ENCODE peak calls at places on chromosome 3, in five cellular contexts. H is spleen, J is A549, L is neural progenitor cell, P is neuronal stem cell. E is an unnamed sample.

GRCh38 chr3:31466866-31467265 is 65.9 kb upstream of the STT3B start:
- DNase-seq in H (no peak), J (no peak), L (no peak), P (no peak), E (no peak)

GRCh38 chr3:72972706-72973030 is 23.9 kb upstream of the PPP4R2 start:
- DNase-seq in H (no peak), J (no peak), L (no peak), P (no peak), E (no peak)

GRCh38 chr3:15116032-15116653 is 17.2 kb upstream of the RBSN start:
- DNase-seq in H (no peak), J (no peak), L (no peak), P (no peak), E (no peak)

GRCh38 chr3:56754753-56755365 is 46.9 kb downstream of the ARHGEF3 start:
- DNase-seq in H (peak; percentile 86), J (no peak), L (no peak), P (no peak), E (peak; percentile 63)

GRCh38 chr3:46479696-46480095 is 15.0 kb upstream of the LTF start:
- DNase-seq in H (no peak), J (no peak), L (no peak), P (no peak), E (no peak)

GRCh38 chr3:144866504-144866903 is 894.9 kb downstream of the DIPK2A start:
- DNase-seq in H (no peak), J (no peak), L (no peak), P (no peak), E (no peak)

GRCh38 chr3:47427866-47428265 is 47.0 kb downstream of the PTPN23 start:
- DNase-seq in H (no peak), J (no peak), L (no peak), P (no peak), E (no peak)

GRCh38 chr3:73804204-73804603 is 179.5 kb upstream of the PDZRN3 start:
- DNase-seq in H (no peak), J (no peak), L (no peak), P (no peak), E (no peak)

GRCh38 chr3:4821975-4822374 is 157.3 kb upstream of the BHLHE40 start:
- DNase-seq in H (peak; percentile 87), J (no peak), L (no peak), P (no peak), E (peak; percentile 79)

GRCh38 chr3:182045721-182046120 is 334.0 kb downstream of the SOX2 start:
- DNase-seq in H (no peak), J (no peak), L (no peak), P (no peak), E (no peak)

GRCh38 chr3:135896613-135897012 is 68.9 kb upstream of the PPP2R3A start:
- DNase-seq in H (no peak), J (no peak), L (no peak), P (no peak), E (no peak)

GRCh38 chr3:143216709-143217182 is 97.2 kb downstream of the CHST2 start:
- DNase-seq in H (no peak), J (no peak), L (no peak), P (no peak), E (no peak)

GRCh38 chr3:161305095-161305991 is 66.0 kb downstream of the SPTSSB start:
- DNase-seq in H (no peak), J (peak; percentile 17), L (peak; percentile 9), P (no peak), E (no peak)

DNA sequence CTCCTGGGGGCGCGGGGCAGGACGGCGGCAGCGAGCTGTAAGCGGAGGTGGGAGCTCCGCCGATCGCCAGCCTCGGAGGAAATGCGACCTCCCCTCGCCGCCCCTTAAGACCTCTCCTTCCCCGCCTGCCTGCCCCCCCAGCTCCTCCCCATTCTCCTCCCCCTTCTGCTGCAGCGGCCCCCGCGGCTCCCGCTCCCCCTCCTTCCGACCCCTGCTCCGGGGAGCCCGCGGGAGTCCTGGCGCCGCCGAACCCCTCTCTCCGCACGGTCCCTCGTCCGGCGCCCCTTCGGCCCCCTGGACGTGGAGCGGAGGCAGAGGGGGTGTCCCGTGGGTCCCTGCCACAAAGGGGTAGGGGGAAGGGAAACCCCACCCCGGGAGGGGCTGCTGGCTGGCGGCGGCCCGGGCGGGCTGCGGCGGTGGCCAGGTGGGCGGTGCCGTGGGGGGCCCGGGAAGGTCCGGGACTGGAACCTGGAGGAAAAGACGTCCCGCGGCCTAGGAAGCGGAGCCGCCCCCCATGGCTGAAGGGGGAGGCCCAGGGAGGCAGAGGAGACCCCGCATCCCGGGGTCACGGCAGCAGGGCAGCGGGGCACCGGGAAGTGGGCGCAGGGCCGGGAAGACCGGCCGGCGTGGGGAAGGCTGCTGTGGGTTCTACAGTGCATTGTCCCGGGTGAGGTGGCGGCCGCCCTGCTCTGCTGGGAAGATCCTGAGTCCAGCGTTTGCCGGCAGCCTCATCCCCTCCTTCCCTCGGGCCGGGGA is at the start of gene FSTL1:
- DNase-seq in H (peak; percentile 75), J (no peak), L (peak; percentile 91), P (peak; percentile 80), E (no peak)
- H3K4me1 ChIP-seq in H (peaks cover 13% of the 10 kb centered on the region), J (peaks cover 21% of the 10 kb centered on the region), L (peaks cover 26% of the 10 kb centered on the region), P (peaks cover 20% of the 10 kb centered on the region), E (no peaks in the 10 kb centered on the region)

GRCh38 chr3:171441381-171441780 is 18.8 kb downstream of the TNIK start:
- DNase-seq in H (no peak), J (no peak), L (no peak), P (no peak), E (no peak)
- H3K4me1 ChIP-seq in H (peaks cover 6% of the 10 kb centered on the region), J (no peaks in the 10 kb centered on the region), L (peaks cover 23% of the 10 kb centered on the region), P (peaks cover 6% of the 10 kb centered on the region), E (peaks cover 46% of the 10 kb centered on the region)

GRCh38 chr3:112128843-112129727 is 4.0 kb downstream of the GCSAM start:
- DNase-seq in H (peak; percentile 83), J (peak; percentile 3), L (peak; percentile 6), P (no peak), E (peak; percentile 79)

GRCh38 chr3:112129925-112130637 is 3.0 kb downstream of the GCSAM start:
- DNase-seq in H (no peak), J (no peak), L (no peak), P (no peak), E (no peak)

GRCh38 chr3:112126501-112126900 is 6.5 kb downstream of the GCSAM start:
- DNase-seq in H (no peak), J (no peak), L (peak; percentile 79), P (peak; percentile 20), E (no peak)

GRCh38 chr3:112124901-112125607 is 8.0 kb downstream of the GCSAM start:
- DNase-seq in H (no peak), J (no peak), L (no peak), P (no peak), E (no peak)

DNA sequence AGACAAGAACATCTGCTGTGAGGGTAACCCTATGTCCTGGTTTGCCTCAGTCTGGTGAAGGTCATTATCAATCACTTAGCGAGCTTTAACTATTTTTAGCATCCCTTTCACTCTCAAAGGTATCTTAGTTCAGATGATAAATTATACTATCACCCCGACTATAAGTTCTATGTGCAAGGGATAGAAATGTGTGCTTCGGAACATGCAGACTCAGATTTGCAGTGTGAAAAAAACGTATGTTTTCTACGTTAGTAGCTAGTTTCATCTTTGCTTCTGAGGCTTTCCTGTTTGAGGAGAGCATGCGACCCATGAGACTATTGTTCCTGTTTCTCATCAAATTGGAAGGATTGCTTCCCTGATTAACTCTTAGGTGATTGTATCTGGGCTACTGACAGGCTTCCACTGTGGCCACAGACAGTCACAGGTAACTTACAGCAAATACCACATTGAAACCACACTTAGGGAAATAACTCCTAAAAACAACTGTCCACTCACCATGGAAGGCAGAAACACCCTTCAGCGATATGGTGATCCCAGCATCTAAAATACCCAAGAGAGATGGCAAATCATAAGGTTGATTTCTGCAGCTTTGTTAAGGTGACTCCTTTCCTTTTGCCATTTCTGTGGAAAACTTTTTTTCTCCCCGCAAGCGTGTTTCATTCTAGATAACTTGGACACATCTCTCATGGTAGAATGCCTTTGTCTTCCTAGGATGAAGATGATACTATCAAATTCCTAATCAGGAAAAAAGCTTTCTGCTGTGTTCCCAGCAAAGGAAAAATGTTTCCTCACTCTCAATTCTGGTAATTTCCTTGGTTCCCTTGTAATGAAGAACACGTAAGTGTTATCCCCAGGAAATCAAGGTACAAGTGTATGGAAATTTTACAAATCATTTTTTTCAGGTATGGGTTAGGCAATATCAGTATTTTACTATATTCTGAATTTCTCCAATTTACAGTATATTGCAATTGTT is 5.2 kb downstream of the GCSAM start:
- DNase-seq in H (no peak), J (no peak), L (no peak), P (no peak), E (no peak)
- H3K4me1 ChIP-seq in H (peaks cover 49% of the 10 kb centered on the region), J (peaks cover 4% of the 10 kb centered on the region), L (peaks cover 53% of the 10 kb centered on the region), P (peaks cover 19% of the 10 kb centered on the region), E (peaks cover 61% of the 10 kb centered on the region)

DNA sequence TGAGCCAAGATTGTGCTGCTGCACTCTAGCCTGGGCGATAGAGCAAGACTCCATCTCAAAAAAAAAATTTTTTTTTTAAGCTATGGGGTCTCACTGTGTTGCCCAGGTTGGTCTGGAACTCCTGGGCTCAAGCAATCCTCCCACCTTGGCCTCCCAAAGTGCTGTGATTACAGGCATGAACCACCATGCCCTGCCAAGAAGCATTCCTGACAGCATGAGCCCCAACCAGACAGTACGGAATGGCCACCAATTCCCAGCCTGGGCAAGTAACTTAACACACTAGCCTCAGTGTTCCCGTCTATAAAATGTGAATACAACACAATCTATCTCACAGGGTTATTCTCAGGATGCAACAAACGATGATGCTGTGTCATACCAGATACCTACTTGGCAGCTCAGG is 2.1 kb downstream of the TKT start:
- DNase-seq in H (no peak), J (no peak), L (no peak), P (no peak), E (no peak)
- H3K4me1 ChIP-seq in H (peaks cover 71% of the 10 kb centered on the region), J (peaks cover 40% of the 10 kb centered on the region), L (peaks cover 26% of the 10 kb centered on the region), P (peaks cover 15% of the 10 kb centered on the region), E (peaks cover 37% of the 10 kb centered on the region)

DNA sequence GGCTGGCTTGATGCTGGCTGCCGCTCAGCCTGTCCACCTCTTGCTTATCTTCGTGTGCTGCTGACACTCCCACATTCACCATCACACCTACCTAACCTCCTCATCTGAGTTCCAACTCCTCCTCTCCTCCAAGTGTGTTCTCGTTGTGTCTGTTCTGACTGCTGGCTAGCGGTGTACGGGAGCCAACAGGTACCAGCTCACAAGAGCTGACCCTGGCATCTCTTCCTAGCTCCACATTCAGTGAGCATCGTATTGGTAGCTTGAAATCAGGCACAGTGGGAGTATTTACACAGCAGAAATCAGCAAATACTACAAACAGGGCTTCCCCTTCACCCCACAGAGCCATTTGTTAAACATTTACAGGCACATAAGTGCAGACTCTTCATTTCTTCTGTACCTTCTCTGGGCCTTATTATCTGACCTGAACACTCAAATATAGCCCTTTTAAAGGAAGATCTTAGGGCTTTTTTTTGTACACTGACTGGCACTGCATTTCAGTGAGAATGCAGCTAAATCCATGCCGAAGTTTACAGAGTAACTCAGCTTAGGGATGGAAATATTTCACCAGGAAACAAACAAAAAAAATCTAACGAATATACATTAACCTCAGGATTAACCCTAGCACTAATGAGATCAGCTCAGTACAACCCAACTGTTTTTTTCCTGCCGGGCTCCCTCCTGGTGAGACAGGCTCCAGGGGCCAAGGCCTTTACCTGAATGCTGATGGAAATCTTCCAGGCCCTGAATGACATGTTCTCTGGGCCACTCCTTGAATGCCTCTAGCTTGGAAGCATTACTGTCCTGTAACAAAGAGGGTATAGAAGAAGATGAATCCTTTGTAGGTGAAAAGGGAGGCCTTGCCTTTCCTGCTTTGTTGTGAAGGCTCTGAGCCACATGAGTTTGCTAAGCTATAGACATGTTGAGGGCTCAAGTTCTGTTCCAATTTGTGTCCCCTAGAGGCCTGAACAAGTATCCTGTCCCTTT is 150.5 kb upstream of the LPP start:
- DNase-seq in H (no peak), J (peak; percentile 76), L (no peak), P (no peak), E (no peak)
- H3K4me1 ChIP-seq in H (peaks cover 28% of the 10 kb centered on the region), J (peaks cover 53% of the 10 kb centered on the region), L (peaks cover 15% of the 10 kb centered on the region), P (peaks cover 11% of the 10 kb centered on the region), E (peaks cover 40% of the 10 kb centered on the region)

DNA sequence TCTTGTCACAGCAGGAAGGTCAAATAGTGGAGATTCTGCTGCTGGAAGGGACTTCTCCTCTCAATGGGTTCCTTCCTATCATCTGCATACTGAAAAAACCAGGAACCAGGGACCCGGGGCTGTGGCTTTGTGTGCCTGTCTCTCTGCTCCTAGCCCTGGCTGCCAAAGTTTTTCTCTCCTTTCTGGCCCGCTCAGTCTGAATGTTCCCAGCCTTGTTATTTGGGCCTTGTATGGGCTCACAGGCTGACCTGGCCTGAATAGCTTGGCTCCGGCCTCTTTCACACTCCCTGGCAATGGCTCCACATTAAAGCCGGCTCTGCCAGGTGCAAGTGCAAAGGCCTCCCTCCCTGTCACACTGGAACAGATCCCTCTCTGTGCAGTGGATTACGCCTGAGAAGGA is 94.6 kb downstream of the LRIG1 start:
- DNase-seq in H (no peak), J (no peak), L (no peak), P (no peak), E (no peak)
- H3K4me1 ChIP-seq in H (no peaks in the 10 kb centered on the region), J (no peaks in the 10 kb centered on the region), L (peaks cover 46% of the 10 kb centered on the region), P (peaks cover 35% of the 10 kb centered on the region), E (no peaks in the 10 kb centered on the region)